ENCODE peak calls at places on chromosomes 1 and 21, in six cellular contexts. One of them, this sample, is unnamed.

GRCh38 chr1:180136311-180136967 is 18.2 kb upstream of the QSOX1 start:
- DNase-seq in heart left ventricle: no peak
- DNase-seq in brain microvascular endothelial cell: no peak
- DNase-seq in testis: no peak
- DNase-seq in GM04504: no peak
- DNase-seq in mucosa of descending colon: no peak
- DNase-seq in this sample: no peak

GRCh38 chr1:33433509-33434362 is 2.8 kb upstream of the PHC2 start:
- DNase-seq in mucosa of descending colon: peak
- DNase-seq in brain microvascular endothelial cell: peak
- DNase-seq in GM04504: peak
- DNase-seq in heart left ventricle: peak
- DNase-seq in testis: peak
- DNase-seq in this sample: peak

GRCh38 chr1:245108909-245109308 is 45.9 kb upstream of the KIF26B start:
- DNase-seq in heart left ventricle: no peak
- DNase-seq in testis: no peak
- DNase-seq in GM04504: no peak
- DNase-seq in brain microvascular endothelial cell: no peak
- DNase-seq in mucosa of descending colon: no peak
- DNase-seq in this sample: no peak

GRCh38 chr1:154935749-154936415 is 637 bp downstream of the PMVK start:
- DNase-seq in mucosa of descending colon: no peak
- DNase-seq in heart left ventricle: no peak
- DNase-seq in brain microvascular endothelial cell: no peak
- DNase-seq in GM04504: no peak
- DNase-seq in testis: no peak
- DNase-seq in this sample: no peak

GRCh38 chr1:93015590-93015989 is 54.3 kb upstream of the DIPK1A start:
- DNase-seq in mucosa of descending colon: no peak
- DNase-seq in testis: no peak
- DNase-seq in GM04504: no peak
- DNase-seq in heart left ventricle: no peak
- DNase-seq in brain microvascular endothelial cell: no peak
- DNase-seq in this sample: no peak

GRCh38 chr21:33367309-33367973 is 35.8 kb upstream of the IFNGR2 start:
- DNase-seq in testis: no peak
- DNase-seq in heart left ventricle: no peak
- DNase-seq in GM04504: no peak
- DNase-seq in mucosa of descending colon: no peak
- DNase-seq in brain microvascular endothelial cell: no peak
- DNase-seq in this sample: no peak

GRCh38 chr1:8370046-8370881 is 52.4 kb downstream of the SLC45A1 start:
- DNase-seq in brain microvascular endothelial cell: peak
- DNase-seq in GM04504: no peak
- DNase-seq in mucosa of descending colon: no peak
- DNase-seq in testis: peak
- DNase-seq in heart left ventricle: no peak
- DNase-seq in this sample: peak

GRCh38 chr1:43533615-43534014 is 2.9 kb downstream of the PTPRF start:
- DNase-seq in heart left ventricle: no peak
- DNase-seq in mucosa of descending colon: no peak
- DNase-seq in GM04504: no peak
- DNase-seq in brain microvascular endothelial cell: no peak
- DNase-seq in testis: no peak
- DNase-seq in this sample: peak

This sample was measured in body of pancreas.